ENCODE peak calls at places on chromosomes 2 and 18, in seven cellular contexts. One of them, this sample, is unnamed.

GRCh38 chr18:12307871-12308385 is at the start of gene TUBB6:
- DNase-seq in H9: peak; percentile 66
- DNase-seq in mesenchymal stem cell: peak; percentile 88
- DNase-seq in mesendoderm: peak; percentile 80
- DNase-seq in H1: peak; percentile 81
- DNase-seq in neuronal stem cell: peak; percentile 57
- DNase-seq in trophoblast cell: peak; percentile 37
- DNase-seq in this sample: peak; percentile 81

GRCh38 chr2:128041561-128041960 is 13.7 kb upstream of the SAP130 start:
- DNase-seq in trophoblast cell: peak; percentile 88
- DNase-seq in mesenchymal stem cell: peak; percentile 1
- DNase-seq in H1: no peak
- DNase-seq in H9: peak; percentile 43
- DNase-seq in mesendoderm: no peak
- DNase-seq in neuronal stem cell: no peak
- DNase-seq in this sample: no peak

GRCh38 chr2:230773039-230773773 is 60.6 kb downstream of the CAB39 start:
- DNase-seq in trophoblast cell: no peak
- DNase-seq in H1: no peak
- DNase-seq in neuronal stem cell: no peak
- DNase-seq in H9: no peak
- DNase-seq in mesenchymal stem cell: no peak
- DNase-seq in mesendoderm: no peak
- DNase-seq in this sample: no peak

GRCh38 chr2:157572725-157573124 is 55.9 kb downstream of the ACVR1C start:
- DNase-seq in mesendoderm: peak; percentile 33
- DNase-seq in trophoblast cell: no peak
- DNase-seq in H1: no peak
- DNase-seq in neuronal stem cell: no peak
- DNase-seq in H9: no peak
- DNase-seq in mesenchymal stem cell: no peak
- DNase-seq in this sample: no peak

GRCh38 chr2:224754129-224754528 is 38.0 kb upstream of the CCDC195 start:
- DNase-seq in trophoblast cell: no peak
- DNase-seq in mesenchymal stem cell: no peak
- DNase-seq in mesendoderm: no peak
- DNase-seq in H9: no peak
- DNase-seq in H1: no peak
- DNase-seq in neuronal stem cell: no peak
- DNase-seq in this sample: peak; percentile 57

GRCh38 chr2:237561221-237561620 is 5.2 kb upstream of the PRLH start:
- DNase-seq in H1: no peak
- DNase-seq in H9: no peak
- DNase-seq in mesenchymal stem cell: no peak
- DNase-seq in mesendoderm: no peak
- DNase-seq in trophoblast cell: no peak
- DNase-seq in neuronal stem cell: no peak
- DNase-seq in this sample: no peak

GRCh38 chr2:228698963-228699362 is 517.5 kb upstream of the SPHKAP start:
- DNase-seq in trophoblast cell: no peak
- DNase-seq in neuronal stem cell: no peak
- DNase-seq in mesendoderm: no peak
- DNase-seq in H9: no peak
- DNase-seq in H1: no peak
- DNase-seq in mesenchymal stem cell: peak; percentile 18
- DNase-seq in this sample: no peak

GRCh38 chr2:216643986-216644662 is 10.9 kb downstream of the IGFBP2 start:
- DNase-seq in trophoblast cell: no peak
- DNase-seq in mesendoderm: peak; percentile 49
- DNase-seq in neuronal stem cell: no peak
- DNase-seq in mesenchymal stem cell: no peak
- DNase-seq in H9: no peak
- DNase-seq in H1: no peak
- DNase-seq in this sample: peak; percentile 31

GRCh38 chr2:82675186-82675585 is 1783.9 kb downstream of the SUCLG1 start:
- DNase-seq in mesenchymal stem cell: peak; percentile 7
- DNase-seq in trophoblast cell: no peak
- DNase-seq in neuronal stem cell: no peak
- DNase-seq in mesendoderm: peak; percentile 20
- DNase-seq in H9: no peak
- DNase-seq in H1: no peak
- DNase-seq in this sample: no peak

GRCh38 chr2:229297284-229297683 is 26.2 kb upstream of the PID1 start:
- DNase-seq in mesenchymal stem cell: no peak
- DNase-seq in H9: no peak
- DNase-seq in neuronal stem cell: no peak
- DNase-seq in H1: no peak
- DNase-seq in mesendoderm: no peak
- DNase-seq in trophoblast cell: no peak
- DNase-seq in this sample: no peak

GRCh38 chr2:163348843-163349395 is 386.9 kb downstream of the FIGN start:
- DNase-seq in mesenchymal stem cell: peak; percentile 89
- DNase-seq in H9: no peak
- DNase-seq in H1: no peak
- DNase-seq in neuronal stem cell: peak; percentile 56
- DNase-seq in trophoblast cell: peak; percentile 41
- DNase-seq in mesendoderm: peak; percentile 73
- DNase-seq in this sample: peak; percentile 80

GRCh38 chr2:97699765-97700444 is 13.5 kb upstream of the ZAP70 start:
- DNase-seq in H9: peak; percentile 76
- DNase-seq in neuronal stem cell: peak; percentile 58
- DNase-seq in mesendoderm: peak; percentile 89
- DNase-seq in mesenchymal stem cell: peak; percentile 68
- DNase-seq in H1: peak; percentile 84
- DNase-seq in trophoblast cell: peak; percentile 50
- DNase-seq in this sample: peak; percentile 54

GRCh38 chr18:21502661-21503060 is 97.8 kb downstream of the ESCO1 start:
- DNase-seq in mesenchymal stem cell: no peak
- DNase-seq in mesendoderm: no peak
- DNase-seq in neuronal stem cell: no peak
- DNase-seq in trophoblast cell: no peak
- DNase-seq in H1: peak; percentile 19
- DNase-seq in H9: no peak
- DNase-seq in this sample: no peak

GRCh38 chr2:117917223-117917917 is 96.5 kb downstream of the CCDC93 start:
- DNase-seq in mesendoderm: peak; percentile 58
- DNase-seq in mesenchymal stem cell: peak; percentile 26
- DNase-seq in neuronal stem cell: no peak
- DNase-seq in H1: no peak
- DNase-seq in H9: no peak
- DNase-seq in trophoblast cell: no peak
- DNase-seq in this sample: peak; percentile 24

GRCh38 chr2:172693529-172694185 is 42.0 kb upstream of the RAPGEF4 start:
- DNase-seq in trophoblast cell: no peak
- DNase-seq in mesenchymal stem cell: no peak
- DNase-seq in H1: no peak
- DNase-seq in mesendoderm: no peak
- DNase-seq in neuronal stem cell: no peak
- DNase-seq in H9: no peak
- DNase-seq in this sample: no peak

GRCh38 chr2:122319551-122320132 is 564.2 kb downstream of the TSN start:
- DNase-seq in trophoblast cell: peak; percentile 73
- DNase-seq in mesenchymal stem cell: no peak
- DNase-seq in H9: no peak
- DNase-seq in H1: no peak
- DNase-seq in neuronal stem cell: no peak
- DNase-seq in mesendoderm: no peak
- DNase-seq in this sample: no peak

DNA sequence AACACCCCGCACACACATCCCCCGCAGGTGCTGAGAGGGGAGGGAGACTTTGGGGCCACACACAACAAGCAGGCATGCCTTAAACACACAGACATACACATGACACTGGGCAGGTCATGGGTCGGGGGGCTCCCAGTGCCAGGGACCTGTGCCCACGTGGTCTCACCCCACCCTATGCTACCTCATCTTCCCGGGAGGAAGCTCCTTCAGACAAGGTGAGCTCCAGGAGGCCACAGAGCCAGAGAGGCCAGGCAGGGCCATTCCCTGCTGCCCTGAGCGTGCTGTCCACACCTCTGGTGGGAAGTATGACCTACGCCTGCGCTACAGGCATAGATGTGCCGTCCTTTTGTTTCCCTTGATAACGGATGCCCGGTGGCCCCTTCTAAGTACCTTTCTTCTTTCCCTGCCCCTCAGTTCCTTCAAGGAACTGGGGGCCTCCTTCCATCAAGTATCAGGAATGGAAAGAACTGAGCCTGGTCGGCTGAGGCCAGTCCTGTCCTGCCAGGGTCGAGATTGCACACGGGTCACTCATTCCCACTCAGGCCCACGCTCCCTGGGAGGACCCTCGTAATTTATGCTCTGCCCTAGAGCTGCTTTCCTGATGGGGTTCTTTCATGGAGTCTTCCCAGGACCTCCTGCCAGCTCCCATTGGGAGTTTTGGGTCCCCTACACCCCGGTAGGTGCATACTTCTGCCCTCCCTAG is 4.7 kb downstream of the TEKT4 start:
- DNase-seq in H9: no peak
- DNase-seq in mesenchymal stem cell: no peak
- DNase-seq in mesendoderm: no peak
- DNase-seq in H1: no peak
- DNase-seq in trophoblast cell: no peak
- DNase-seq in neuronal stem cell: no peak
- DNase-seq in this sample: no peak
- H3K79me1 ChIP-seq in H9: no peaks in the 10 kb centered on the region
- H3K79me1 ChIP-seq in mesenchymal stem cell: no peaks in the 10 kb centered on the region
- H3K79me1 ChIP-seq in mesendoderm: no peaks in the 10 kb centered on the region
- H3K79me1 ChIP-seq in H1: no peaks in the 10 kb centered on the region
- H3K79me1 ChIP-seq in trophoblast cell: no peaks in the 10 kb centered on the region
- H3K79me1 ChIP-seq in neuronal stem cell: no peaks in the 10 kb centered on the region
- H3K79me1 ChIP-seq in this sample: no peaks in the 10 kb centered on the region

DNA sequence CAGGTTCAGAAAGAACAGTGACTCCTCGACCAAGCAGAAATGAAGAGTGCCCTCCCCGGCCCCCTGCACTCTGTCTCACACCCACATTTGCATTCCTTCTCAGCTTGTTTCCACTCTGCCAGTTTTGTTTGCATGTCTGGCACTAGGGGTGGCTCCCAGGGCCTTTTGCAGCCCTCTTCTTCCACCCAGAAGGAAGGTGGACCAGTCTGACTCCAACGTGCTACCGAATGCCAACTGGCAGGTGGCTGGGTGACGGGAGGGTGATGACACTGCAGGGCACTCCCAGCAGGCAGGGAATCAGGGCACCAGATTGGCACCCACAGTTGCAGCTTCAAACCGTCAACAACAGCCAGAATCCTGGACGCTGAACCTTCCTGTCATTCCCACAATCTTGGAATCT is 371.1 kb downstream of the TXNL1 start:
- DNase-seq in H1: no peak
- DNase-seq in mesenchymal stem cell: no peak
- DNase-seq in trophoblast cell: no peak
- DNase-seq in H9: no peak
- DNase-seq in mesendoderm: no peak
- DNase-seq in neuronal stem cell: no peak
- DNase-seq in this sample: no peak
- H3K79me1 ChIP-seq in H1: no peaks in the 10 kb centered on the region
- H3K79me1 ChIP-seq in mesenchymal stem cell: no peaks in the 10 kb centered on the region
- H3K79me1 ChIP-seq in trophoblast cell: no peaks in the 10 kb centered on the region
- H3K79me1 ChIP-seq in H9: no peaks in the 10 kb centered on the region
- H3K79me1 ChIP-seq in mesendoderm: no peaks in the 10 kb centered on the region
- H3K79me1 ChIP-seq in neuronal stem cell: no peaks in the 10 kb centered on the region
- H3K79me1 ChIP-seq in this sample: no peaks in the 10 kb centered on the region

GRCh38 chr2:85212846-85213245 is 79.7 kb downstream of the TCF7L1 start:
- DNase-seq in mesendoderm: no peak
- DNase-seq in H1: no peak
- DNase-seq in mesenchymal stem cell: no peak
- DNase-seq in neuronal stem cell: no peak
- DNase-seq in trophoblast cell: no peak
- DNase-seq in H9: no peak
- DNase-seq in this sample: no peak
- H3K79me1 ChIP-seq in mesendoderm: no peaks in the 10 kb centered on the region
- H3K79me1 ChIP-seq in H1: peaks cover 40% of the 10 kb centered on the region
- H3K79me1 ChIP-seq in mesenchymal stem cell: peaks cover 11% of the 10 kb centered on the region
- H3K79me1 ChIP-seq in neuronal stem cell: peaks cover 1% of the 10 kb centered on the region
- H3K79me1 ChIP-seq in trophoblast cell: no peaks in the 10 kb centered on the region
- H3K79me1 ChIP-seq in H9: peaks cover 2% of the 10 kb centered on the region
- H3K79me1 ChIP-seq in this sample: peaks cover 41% of the 10 kb centered on the region

GRCh38 chr2:134660619-134661403 is 58.0 kb downstream of the TMEM163 start:
- DNase-seq in trophoblast cell: no peak
- DNase-seq in H9: no peak
- DNase-seq in mesendoderm: no peak
- DNase-seq in H1: no peak
- DNase-seq in neuronal stem cell: no peak
- DNase-seq in mesenchymal stem cell: no peak
- DNase-seq in this sample: no peak

GRCh38 chr2:134662751-134663150 is 56.0 kb downstream of the TMEM163 start:
- DNase-seq in H1: no peak
- DNase-seq in trophoblast cell: no peak
- DNase-seq in mesenchymal stem cell: no peak
- DNase-seq in H9: no peak
- DNase-seq in neuronal stem cell: no peak
- DNase-seq in mesendoderm: no peak
- DNase-seq in this sample: no peak

GRCh38 chr2:134663451-134663850 is 55.3 kb downstream of the TMEM163 start:
- DNase-seq in H9: no peak
- DNase-seq in mesendoderm: no peak
- DNase-seq in H1: no peak
- DNase-seq in trophoblast cell: no peak
- DNase-seq in mesenchymal stem cell: no peak
- DNase-seq in neuronal stem cell: no peak
- DNase-seq in this sample: no peak

GRCh38 chr2:134659724-134660123 is 59.1 kb downstream of the TMEM163 start:
- DNase-seq in H1: no peak
- DNase-seq in mesenchymal stem cell: no peak
- DNase-seq in mesendoderm: no peak
- DNase-seq in neuronal stem cell: no peak
- DNase-seq in trophoblast cell: no peak
- DNase-seq in H9: no peak
- DNase-seq in this sample: no peak

GRCh38 chr2:134657650-134658250 is 61.0 kb downstream of the TMEM163 start:
- DNase-seq in trophoblast cell: no peak
- DNase-seq in H9: peak; percentile 43
- DNase-seq in mesendoderm: peak; percentile 52
- DNase-seq in mesenchymal stem cell: no peak
- DNase-seq in H1: peak; percentile 68
- DNase-seq in neuronal stem cell: no peak
- DNase-seq in this sample: no peak
- H3K79me1 ChIP-seq in trophoblast cell: no peaks in the 10 kb centered on the region
- H3K79me1 ChIP-seq in H9: no peaks in the 10 kb centered on the region
- H3K79me1 ChIP-seq in mesendoderm: no peaks in the 10 kb centered on the region
- H3K79me1 ChIP-seq in mesenchymal stem cell: peaks cover 15% of the 10 kb centered on the region
- H3K79me1 ChIP-seq in H1: no peaks in the 10 kb centered on the region
- H3K79me1 ChIP-seq in neuronal stem cell: no peaks in the 10 kb centered on the region
- H3K79me1 ChIP-seq in this sample: no peaks in the 10 kb centered on the region

DNA sequence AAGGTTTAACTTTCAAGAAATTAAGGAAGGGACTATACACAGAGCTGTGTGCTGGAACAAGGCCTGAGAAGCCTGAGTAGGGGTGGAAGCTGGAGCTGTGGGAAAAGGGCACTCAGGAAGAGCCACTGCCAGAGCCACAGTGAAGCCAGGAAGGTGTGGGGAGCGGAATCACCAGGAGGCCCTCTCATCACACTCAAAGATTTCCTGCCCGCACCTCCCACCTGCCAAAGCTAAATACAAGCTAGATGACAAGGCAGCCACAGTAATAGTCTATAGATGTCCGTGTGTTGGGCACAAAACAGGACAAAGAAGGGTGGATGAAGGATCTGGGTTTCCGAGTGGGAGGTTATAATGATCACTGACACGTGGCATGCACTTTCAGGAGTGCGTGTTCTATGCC is 126.0 kb downstream of the ZNF532 start:
- DNase-seq in trophoblast cell: no peak
- DNase-seq in mesenchymal stem cell: no peak
- DNase-seq in H9: no peak
- DNase-seq in H1: no peak
- DNase-seq in neuronal stem cell: no peak
- DNase-seq in mesendoderm: no peak
- DNase-seq in this sample: no peak
- H3K79me1 ChIP-seq in trophoblast cell: no peaks in the 10 kb centered on the region
- H3K79me1 ChIP-seq in mesenchymal stem cell: no peaks in the 10 kb centered on the region
- H3K79me1 ChIP-seq in H9: no peaks in the 10 kb centered on the region
- H3K79me1 ChIP-seq in H1: no peaks in the 10 kb centered on the region
- H3K79me1 ChIP-seq in neuronal stem cell: peaks cover 2% of the 10 kb centered on the region
- H3K79me1 ChIP-seq in mesendoderm: no peaks in the 10 kb centered on the region
- H3K79me1 ChIP-seq in this sample: no peaks in the 10 kb centered on the region

This sample was measured in IMR-90.